ENCODE peak calls at places on chromosomes 12 and 14, in ten cellular contexts. One of them, this sample, is unnamed.

GRCh38 chr14:61184117-61184516 is 97.0 kb downstream of the TMEM30B start:
- DNase-seq in KG1: no peak
- DNase-seq in cardiac muscle cell: peak
- DNase-seq in lower leg skin: no peak
- DNase-seq in astrocyte: peak
- DNase-seq in T-helper 2 cell: no peak
- DNase-seq in amniotic stem cell: no peak
- DNase-seq in HFFc6: peak
- DNase-seq in fibroblast of the aortic adventitia: peak
- DNase-seq in AG08396: peak
- DNase-seq in this sample: no peak

GRCh38 chr14:87149583-87150354 is 843.2 kb downstream of the GALC start:
- DNase-seq in cardiac muscle cell: no peak
- DNase-seq in amniotic stem cell: no peak
- DNase-seq in HFFc6: no peak
- DNase-seq in AG08396: peak
- DNase-seq in KG1: no peak
- DNase-seq in lower leg skin: no peak
- DNase-seq in T-helper 2 cell: no peak
- DNase-seq in astrocyte: peak
- DNase-seq in fibroblast of the aortic adventitia: peak
- DNase-seq in this sample: no peak

GRCh38 chr14:24783791-24784190 is 149.8 kb upstream of the GZMB start:
- DNase-seq in HFFc6: no peak
- DNase-seq in AG08396: no peak
- DNase-seq in cardiac muscle cell: no peak
- DNase-seq in T-helper 2 cell: no peak
- DNase-seq in fibroblast of the aortic adventitia: no peak
- DNase-seq in lower leg skin: no peak
- DNase-seq in KG1: no peak
- DNase-seq in astrocyte: no peak
- DNase-seq in amniotic stem cell: no peak
- DNase-seq in this sample: no peak

GRCh38 chr12:87812711-87813110 is 216.5 kb downstream of the C12orf50 start:
- DNase-seq in amniotic stem cell: no peak
- DNase-seq in T-helper 2 cell: no peak
- DNase-seq in HFFc6: no peak
- DNase-seq in AG08396: no peak
- DNase-seq in lower leg skin: no peak
- DNase-seq in fibroblast of the aortic adventitia: no peak
- DNase-seq in KG1: no peak
- DNase-seq in astrocyte: peak
- DNase-seq in cardiac muscle cell: no peak
- DNase-seq in this sample: no peak

GRCh38 chr12:43501705-43502104 is 50.3 kb downstream of the ADAMTS20 start:
- DNase-seq in KG1: no peak
- DNase-seq in cardiac muscle cell: peak
- DNase-seq in amniotic stem cell: no peak
- DNase-seq in astrocyte: peak
- DNase-seq in AG08396: peak
- DNase-seq in HFFc6: peak
- DNase-seq in fibroblast of the aortic adventitia: peak
- DNase-seq in lower leg skin: no peak
- DNase-seq in T-helper 2 cell: no peak
- DNase-seq in this sample: peak

GRCh38 chr14:68663385-68664076 is 129.3 kb downstream of the ZFP36L1 start:
- DNase-seq in fibroblast of the aortic adventitia: no peak
- DNase-seq in KG1: no peak
- DNase-seq in AG08396: no peak
- DNase-seq in cardiac muscle cell: peak
- DNase-seq in T-helper 2 cell: peak
- DNase-seq in astrocyte: peak
- DNase-seq in HFFc6: peak
- DNase-seq in amniotic stem cell: peak
- DNase-seq in lower leg skin: peak
- DNase-seq in this sample: no peak

GRCh38 chr12:11580125-11580751 is 69.2 kb upstream of the ETV6 start:
- DNase-seq in fibroblast of the aortic adventitia: peak
- DNase-seq in cardiac muscle cell: peak
- DNase-seq in AG08396: peak
- DNase-seq in HFFc6: peak
- DNase-seq in lower leg skin: no peak
- DNase-seq in KG1: no peak
- DNase-seq in T-helper 2 cell: no peak
- DNase-seq in astrocyte: peak
- DNase-seq in amniotic stem cell: peak
- DNase-seq in this sample: peak

GRCh38 chr14:91685600-91685999 is 46.3 kb downstream of the CATSPERB start:
- DNase-seq in astrocyte: no peak
- DNase-seq in HFFc6: no peak
- DNase-seq in lower leg skin: no peak
- DNase-seq in KG1: no peak
- DNase-seq in fibroblast of the aortic adventitia: no peak
- DNase-seq in AG08396: no peak
- DNase-seq in amniotic stem cell: no peak
- DNase-seq in T-helper 2 cell: no peak
- DNase-seq in cardiac muscle cell: no peak
- DNase-seq in this sample: no peak

GRCh38 chr12:5430639-5431603 is 987 bp upstream of the NTF3 start:
- DNase-seq in AG08396: no peak
- DNase-seq in cardiac muscle cell: no peak
- DNase-seq in astrocyte: no peak
- DNase-seq in T-helper 2 cell: no peak
- DNase-seq in amniotic stem cell: no peak
- DNase-seq in HFFc6: no peak
- DNase-seq in fibroblast of the aortic adventitia: no peak
- DNase-seq in lower leg skin: peak
- DNase-seq in KG1: no peak
- DNase-seq in this sample: no peak

GRCh38 chr14:65251213-65251612 is 148.9 kb upstream of the MAX start:
- DNase-seq in cardiac muscle cell: peak
- DNase-seq in T-helper 2 cell: no peak
- DNase-seq in astrocyte: peak
- DNase-seq in KG1: no peak
- DNase-seq in AG08396: peak
- DNase-seq in HFFc6: peak
- DNase-seq in fibroblast of the aortic adventitia: peak
- DNase-seq in lower leg skin: peak
- DNase-seq in amniotic stem cell: no peak
- DNase-seq in this sample: no peak